ENCODE peak calls at places on chromosome 20, in ten cellular contexts. G, W, U, R, Y, Z, H, S, X and P are unnamed samples.

GRCh38 chr20:4912380-4913142 is 88.7 kb downstream of the SLC23A2 start:
- DNase-seq in U (no peak), Z (no peak), H (no peak), W (no peak), S (no peak), G (no peak), Y (no peak), R (no peak), X (no peak), P (no peak)

GRCh38 chr20:38138086-38138777 is 26.8 kb downstream of the TGM2 start:
- DNase-seq in R (no peak), W (no peak), H (peak), G (no peak), Y (no peak), S (no peak), U (peak), Z (no peak), X (no peak), P (no peak)

GRCh38 chr20:46132705-46133120 is 14.6 kb downstream of the CD40 start:
- DNase-seq in G (peak), W (peak), U (peak), R (no peak), X (peak), Y (peak), H (peak), Z (no peak), S (no peak), P (peak)

GRCh38 chr20:5222919-5223634 is 93.7 kb downstream of the PROKR2 start:
- DNase-seq in W (peak), G (peak), Y (peak), U (no peak), X (peak), R (no peak), H (peak), Z (no peak), S (no peak), P (peak)

GRCh38 chr20:43691928-43692524 is 25.1 kb downstream of the MYBL2 start:
- DNase-seq in Y (peak), X (peak), H (no peak), Z (no peak), U (no peak), R (no peak), W (peak), G (peak), S (no peak), P (peak)

GRCh38 chr20:43942661-43943285 is 28.1 kb downstream of the TOX2 start:
- DNase-seq in Z (peak), G (peak), W (peak), X (no peak), S (no peak), R (no peak), Y (peak), H (no peak), U (no peak), P (no peak)

GRCh38 chr20:25165128-25165527 is 30.4 kb upstream of the ENTPD6 start:
- DNase-seq in U (no peak), R (no peak), S (no peak), H (no peak), Y (no peak), W (no peak), X (no peak), Z (no peak), G (no peak), P (no peak)

GRCh38 chr20:16654858-16655257 is 75.0 kb upstream of the SNRPB2 start:
- DNase-seq in U (no peak), W (no peak), Z (no peak), G (no peak), S (peak), R (no peak), H (no peak), X (no peak), Y (no peak), P (no peak)

GRCh38 chr20:3328501-3328900 is 79.0 kb downstream of the DNAAF9 start:
- DNase-seq in G (no peak), X (no peak), S (no peak), R (no peak), U (no peak), Z (peak), H (no peak), W (no peak), Y (no peak), P (no peak)

GRCh38 chr20:47432251-47433210 is 69.2 kb upstream of the NCOA3 start:
- DNase-seq in Z (no peak), S (no peak), X (no peak), W (no peak), H (peak), U (peak), G (peak), Y (peak), R (no peak), P (no peak)

GRCh38 chr20:21709535-21709904 is 4.1 kb downstream of the PAX1 start:
- DNase-seq in U (no peak), S (no peak), G (no peak), H (no peak), Y (no peak), X (no peak), Z (no peak), W (no peak), R (no peak), P (no peak)

GRCh38 chr20:50192364-50193168 is 1.9 kb downstream of the CEBPB start:
- DNase-seq in Z (no peak), W (peak), X (peak), S (peak), U (peak), R (no peak), H (peak), G (peak), Y (peak), P (peak)

GRCh38 chr20:63868264-63868663 is 3.2 kb downstream of the TPD52L2 start:
- DNase-seq in X (no peak), S (no peak), U (no peak), R (no peak), H (no peak), G (no peak), Z (no peak), Y (no peak), W (no peak), P (no peak)

GRCh38 chr20:44738779-44739477 is 6.7 kb upstream of the KCNK15 start:
- DNase-seq in H (no peak), W (peak), G (peak), U (no peak), Z (peak), R (peak), X (peak), S (peak), Y (peak), P (peak)

GRCh38 chr20:19074828-19075516 is 137.5 kb upstream of the SLC24A3 start:
- DNase-seq in G (no peak), W (no peak), U (no peak), S (no peak), R (no peak), H (peak), Y (no peak), X (peak), Z (no peak), P (no peak)

GRCh38 chr20:38805958-38806854 is 709 bp downstream of the PPP1R16B start:
- DNase-seq in Y (no peak), G (no peak), W (peak), X (peak), S (no peak), R (no peak), U (peak), H (no peak), Z (peak), P (peak)

GRCh38 chr20:46361386-46361785 is 45.0 kb downstream of the ELMO2 start:
- DNase-seq in Z (peak), H (no peak), S (no peak), G (no peak), R (no peak), Y (no peak), W (no peak), X (peak), U (no peak), P (no peak)

GRCh38 chr20:59955131-59955796 is 3.0 kb upstream of the CDH26 start:
- DNase-seq in W (peak), S (no peak), R (no peak), X (no peak), H (no peak), U (no peak), Z (no peak), Y (peak), G (peak), P (no peak)

GRCh38 chr20:41004561-41005360 is 23.9 kb upstream of the TOP1 start:
- DNase-seq in G (peak), S (no peak), X (no peak), H (no peak), Z (no peak), U (peak), Y (peak), R (no peak), W (no peak), P (no peak)

GRCh38 chr20:64161595-64162238 is 2.5 kb upstream of the MYT1 start:
- DNase-seq in G (peak), R (no peak), X (peak), Y (peak), Z (no peak), H (no peak), S (no peak), W (peak), U (peak), P (peak)

GRCh38 chr20:54257090-54257816 is 49.4 kb downstream of the PFDN4 start:
- DNase-seq in G (peak), U (peak), R (no peak), W (peak), S (no peak), H (no peak), Y (peak), Z (no peak), X (no peak), P (no peak)

GRCh38 chr20:54566224-54566750 is 90.9 kb downstream of the DOK5 start:
- DNase-seq in R (no peak), Z (no peak), Y (peak), H (no peak), U (no peak), G (peak), S (no peak), W (no peak), X (no peak), P (no peak)

GRCh38 chr20:32387262-32387661 is 29.1 kb downstream of the ASXL1 start:
- DNase-seq in Y (peak), S (no peak), H (no peak), G (no peak), Z (peak), W (no peak), X (peak), U (no peak), R (no peak), P (no peak)

GRCh38 chr20:43532416-43533055 is 25.0 kb downstream of the L3MBTL1 start:
- DNase-seq in Z (no peak), W (no peak), G (no peak), U (peak), H (no peak), R (no peak), Y (no peak), X (no peak), S (no peak), P (no peak)

GRCh38 chr20:3551681-3552434 is 81.0 kb downstream of the ATRN start:
- DNase-seq in H (no peak), G (no peak), X (no peak), S (no peak), U (no peak), R (no peak), Y (peak), Z (no peak), W (no peak), P (no peak)

GRCh38 chr20:21237956-21238355 is 65.2 kb upstream of the XRN2 start:
- DNase-seq in X (no peak), Y (no peak), H (no peak), Z (no peak), R (no peak), G (peak), W (no peak), S (no peak), U (no peak), P (no peak)

GRCh38 chr20:38757145-38757800 is 9.0 kb downstream of the ACTR5 start:
- DNase-seq in W (no peak), S (no peak), H (no peak), X (no peak), U (no peak), G (peak), R (no peak), Z (no peak), Y (no peak), P (no peak)

GRCh38 chr20:32622585-32623468 is 37.7 kb upstream of the NOL4L start:
- DNase-seq in Y (no peak), X (no peak), W (no peak), R (no peak), H (no peak), S (no peak), Z (no peak), G (no peak), U (no peak), P (no peak)

GRCh38 chr20:58890073-58890453 is 37.5 kb downstream of the GNAS start:
- DNase-seq in S (no peak), R (no peak), G (no peak), Z (no peak), H (no peak), Y (no peak), W (no peak), U (no peak), X (no peak), P (no peak)

GRCh38 chr20:51497542-51498467 is 44.7 kb downstream of the NFATC2 start:
- DNase-seq in R (no peak), W (no peak), H (no peak), S (no peak), U (peak), Y (no peak), G (peak), Z (peak), X (peak), P (peak)

GRCh38 chr20:45060341-45060740 is 40.6 kb downstream of the KCNS1 start:
- DNase-seq in H (no peak), X (no peak), R (no peak), S (no peak), G (no peak), W (no peak), Y (no peak), U (no peak), Z (no peak), P (no peak)

GRCh38 chr20:56222945-56223344 is 25.6 kb upstream of the MC3R start:
- DNase-seq in Z (no peak), G (no peak), U (no peak), R (no peak), S (no peak), W (no peak), X (no peak), Y (no peak), H (no peak), P (no peak)

GRCh38 chr20:24694157-24694726 is 224.8 kb downstream of the SYNDIG1 start:
- DNase-seq in Z (no peak), X (no peak), R (no peak), W (no peak), G (no peak), S (no peak), H (no peak), U (no peak), Y (no peak), P (no peak)

GRCh38 chr20:50467618-50468373 is 42.4 kb upstream of the PTPN1 start:
- DNase-seq in U (no peak), Z (no peak), X (peak), W (peak), R (no peak), H (no peak), S (peak), G (peak), Y (peak), P (peak)

GRCh38 chr20:47300071-47300470 is 56.4 kb downstream of the ZMYND8 start:
- DNase-seq in R (no peak), X (no peak), H (no peak), U (no peak), W (no peak), S (no peak), Z (no peak), Y (peak), G (peak), P (no peak)

GRCh38 chr20:22716824-22717351 is 132.5 kb upstream of the FOXA2 start:
- DNase-seq in S (peak), G (peak), R (no peak), U (no peak), H (peak), W (no peak), X (no peak), Z (no peak), Y (no peak), P (no peak)

GRCh38 chr20:36856196-36856595 is 19.7 kb upstream of the TLDC2 start:
- DNase-seq in U (peak), S (peak), Z (no peak), G (no peak), W (no peak), Y (peak), H (no peak), X (no peak), R (no peak), P (no peak)

GRCh38 chr20:22974354-22974753 is 60.8 kb upstream of the SSTR4 start:
- DNase-seq in H (no peak), R (no peak), U (no peak), S (no peak), Z (no peak), W (no peak), X (no peak), G (peak), Y (peak), P (no peak)